ENCODE peak calls at places on chromosomes 7 and 10, in seven cellular contexts. A, D, M, C, N, X and W are unnamed samples.

GRCh38 chr10:60473557-60473956 is 83.9 kb upstream of the ANK3 start:
- DNase-seq in A (no peak), D (no peak), M (no peak), C (no peak), N (no peak), X (no peak), W (no peak)

GRCh38 chr10:97179731-97180366 is 5.9 kb downstream of the SLIT1 start:
- DNase-seq in A (no peak), D (peak), M (peak), C (no peak), N (no peak), X (no peak), W (no peak)

GRCh38 chr7:64581929-64582894 is 19.3 kb upstream of the ZNF680 start:
- DNase-seq in A (no peak), D (no peak), M (no peak), C (no peak), N (peak), X (no peak), W (no peak)

GRCh38 chr10:45809829-45810228 is 37.5 kb downstream of the AGAP4 start:
- DNase-seq in A (no peak), D (no peak), M (no peak), C (no peak), N (peak), X (no peak), W (no peak)

GRCh38 chr7:99001482-99002145 is 123.3 kb downstream of the TRRAP start:
- DNase-seq in A (no peak), D (no peak), M (no peak), C (peak), N (no peak), X (no peak), W (no peak)

GRCh38 chr7:158116235-158116634 is 471.4 kb downstream of the PTPRN2 start:
- DNase-seq in A (no peak), D (no peak), M (no peak), C (no peak), N (no peak), X (no peak), W (no peak)

GRCh38 chr10:5583525-5584175 is 58.9 kb downstream of the CALML3 start:
- DNase-seq in A (no peak), D (no peak), M (no peak), C (no peak), N (no peak), X (peak), W (no peak)

GRCh38 chr10:99859585-99859984 is 77.1 kb downstream of the ABCC2 start:
- DNase-seq in A (no peak), D (no peak), M (peak), C (no peak), N (no peak), X (peak), W (peak)

GRCh38 chr10:101889256-101890210 is 45.9 kb upstream of the KCNIP2 start:
- DNase-seq in A (peak), D (peak), M (peak), C (peak), N (peak), X (peak), W (peak)

GRCh38 chr7:134415700-134416099 is 43.2 kb downstream of the AKR1B1 start:
- DNase-seq in A (no peak), D (no peak), M (no peak), C (no peak), N (peak), X (no peak), W (no peak)

GRCh38 chr7:130733866-130734524 is at the start of gene KLF14:
- DNase-seq in A (no peak), D (no peak), M (peak), C (peak), N (peak), X (no peak), W (no peak)

GRCh38 chr10:3811331-3811870 is 26.4 kb upstream of the KLF6 start:
- DNase-seq in A (no peak), D (no peak), M (no peak), C (no peak), N (peak), X (no peak), W (no peak)

GRCh38 chr10:133422223-133422820 is 2.1 kb downstream of the SPRN start:
- DNase-seq in A (no peak), D (no peak), M (no peak), C (no peak), N (no peak), X (no peak), W (no peak)